ENCODE peak calls at places on chromosomes 11 and 22, in eight cellular contexts. N is pancreas, M is keratinocyte, L is breast epithelium, F is OCI-LY7, C is stomach, P is Peyer's patch, G is thoracic aorta. H is an unnamed sample. For H3K4me1, the result is how much of the 10 kb centered on the place peaks cover.

GRCh38 chr11:26229270-26229669 is 102.7 kb upstream of the ANO3 start:
- DNase-seq in N (no peak), M (peak), L (no peak), F (no peak), C (no peak), P (no peak), G (no peak), H (no peak)

GRCh38 chr22:20646906-20647305 is 127.0 kb upstream of the SERPIND1 start:
- DNase-seq in N (no peak), M (no peak), L (no peak), F (no peak), C (no peak), P (no peak), G (no peak), H (no peak)

GRCh38 chr11:91624021-91624420 is 600.6 kb upstream of the FAT3 start:
- DNase-seq in N (no peak), M (no peak), L (no peak), F (no peak), C (no peak), P (no peak), G (no peak), H (no peak)

GRCh38 chr11:47566166-47566546 is 757 bp downstream of the PTPMT1 start:
- DNase-seq in N (no peak), M (no peak), L (no peak), F (no peak), C (peak), P (peak), G (no peak), H (peak)

GRCh38 chr11:61095022-61095421 is 7.3 kb upstream of the CD5 start:
- DNase-seq in N (no peak), M (no peak), L (no peak), F (peak), C (no peak), P (no peak), G (no peak), H (no peak)

GRCh38 chr11:120554771-120555432 is 43.4 kb downstream of the GRIK4 start:
- DNase-seq in N (no peak), M (no peak), L (no peak), F (peak), C (no peak), P (no peak), G (no peak), H (no peak)

GRCh38 chr11:620935-621814 is 3.6 kb downstream of the CDHR5 start:
- DNase-seq in N (no peak), M (no peak), L (no peak), F (no peak), C (no peak), P (no peak), G (no peak), H (peak)

GRCh38 chr22:24442352-24442744 is 14.9 kb downstream of the ADORA2A start:
- DNase-seq in N (no peak), M (no peak), L (no peak), F (no peak), C (peak), P (no peak), G (no peak), H (no peak)

GRCh38 chr22:27408068-27408467 is 393.5 kb downstream of the MN1 start:
- DNase-seq in N (no peak), M (no peak), L (no peak), F (no peak), C (no peak), P (no peak), G (no peak), H (no peak)

GRCh38 chr11:113587318-113587739 is 112.1 kb upstream of the DRD2 start:
- DNase-seq in N (no peak), M (no peak), L (no peak), F (no peak), C (no peak), P (no peak), G (no peak), H (no peak)

GRCh38 chr22:29704528-29705285 is 15.1 kb upstream of the CABP7 start:
- DNase-seq in N (peak), M (no peak), L (no peak), F (peak), C (peak), P (no peak), G (no peak), H (no peak)

GRCh38 chr11:130848361-130849214 is 67.7 kb downstream of the SNX19 start:
- DNase-seq in N (no peak), M (no peak), L (no peak), F (no peak), C (no peak), P (no peak), G (no peak), H (no peak)

GRCh38 chr22:25555506-25556060 is 8.9 kb upstream of the GRK3 start:
- DNase-seq in N (no peak), M (no peak), L (no peak), F (no peak), C (no peak), P (no peak), G (no peak), H (no peak)

GRCh38 chr11:110376711-110377324 is 52.9 kb upstream of the FDX1 start:
- DNase-seq in N (peak), M (peak), L (no peak), F (peak), C (peak), P (peak), G (peak), H (peak)

GRCh38 chr11:134055029-134055428 is 13.8 kb upstream of the JAM3 start:
- DNase-seq in N (no peak), M (no peak), L (no peak), F (no peak), C (no peak), P (peak), G (no peak), H (no peak)

GRCh38 chr11:112293614-112294013 is 33.0 kb upstream of the PLET1 start:
- DNase-seq in N (no peak), M (no peak), L (no peak), F (no peak), C (peak), P (no peak), G (no peak), H (no peak)
- H3K4me1 ChIP-seq in N (under half), M (under half), L (under half), F (under half), C (under half), P (under half), G (under half), H (under half)

GRCh38 chr22:46695346-46696224 is 42.5 kb downstream of the CERK start:
- DNase-seq in N (no peak), M (no peak), L (no peak), F (no peak), C (no peak), P (no peak), G (no peak), H (no peak)
- TF ChIP-seq CTCF in N (no peak), M (no peak), L (no peak), F (no peak), C (no peak), P (no peak), G (no peak), H (no peak)

GRCh38 chr11:117218133-117218915 is 13.5 kb downstream of the PCSK7 start:
- DNase-seq in N (peak), M (no peak), L (peak), F (no peak), C (no peak), P (no peak), G (no peak), H (no peak)
- H3K4me3 ChIP-seq in N (no peak), M (no peak), L (peak), F (no peak), C (no peak), P (no peak), G (peak), H (no peak)

GRCh38 chr11:1755344-1756023 is 5.1 kb upstream of the IFITM10 start:
- DNase-seq in N (no peak), M (no peak), L (no peak), F (no peak), C (no peak), P (no peak), G (no peak), H (peak)

GRCh38 chr11:1753426-1754305 is 3.3 kb upstream of the IFITM10 start:
- DNase-seq in N (no peak), M (no peak), L (no peak), F (no peak), C (no peak), P (no peak), G (no peak), H (peak)

GRCh38 chr11:1756024-1756561 is 5.7 kb upstream of the IFITM10 start:
- DNase-seq in N (no peak), M (no peak), L (no peak), F (no peak), C (peak), P (no peak), G (no peak), H (peak)

GRCh38 chr11:1752907-1753425 is 2.6 kb upstream of the IFITM10 start:
- DNase-seq in N (no peak), M (no peak), L (no peak), F (no peak), C (no peak), P (no peak), G (no peak), H (no peak)

GRCh38 chr11:1754376-1755150 is 4.2 kb upstream of the IFITM10 start:
- DNase-seq in N (no peak), M (no peak), L (no peak), F (no peak), C (no peak), P (no peak), G (no peak), H (no peak)
- H3K4me1 ChIP-seq in N (under half), M (under half), L (under half), F (under half), C (under half), P (half or more), G (under half), H (under half)

GRCh38 chr11:122709042-122709760 is 53.7 kb downstream of the UBASH3B start:
- DNase-seq in N (no peak), M (no peak), L (no peak), F (no peak), C (no peak), P (no peak), G (no peak), H (no peak)
- TF ChIP-seq CTCF in N (no peak), M (no peak), L (no peak), F (no peak), C (no peak), P (no peak), G (no peak), H (no peak)

H was measured in mucosa of descending colon.